ENCODE peak calls at places on chromosome 15, in four cellular contexts. A is GM12891, K is NCI-H748 treated with DMSO at 0.1 percent for 48 hours, R is Calu3. D is an unnamed sample.

GRCh38 chr15:58454950-58455401 is 23.2 kb downstream of the LIPC start:
- DNase-seq in R (no peak), A (no peak), K (peak), D (peak)

GRCh38 chr15:63456253-63456652 is 48.1 kb upstream of the USP3 start:
- DNase-seq in K (no peak), R (no peak), A (no peak), D (no peak)

GRCh38 chr15:50765202-50765967 is at the start of gene SPPL2A:
- DNase-seq in R (peak), A (peak), K (peak), D (peak)

GRCh38 chr15:74399511-74400312 is 32.3 kb upstream of the CYP11A1 start:
- DNase-seq in K (no peak), R (peak), A (no peak), D (no peak)

GRCh38 chr15:66565141-66565595 is 630 bp downstream of the LCTL start:
- DNase-seq in A (no peak), K (no peak), R (no peak), D (no peak)

GRCh38 chr15:98889930-98890695 is 117.5 kb downstream of the PGPEP1L start:
- DNase-seq in R (no peak), A (no peak), K (no peak), D (no peak)

GRCh38 chr15:60585743-60586708 is 107.1 kb upstream of the ICE2 start:
- DNase-seq in K (peak), R (peak), A (peak), D (peak)

GRCh38 chr15:97679289-97679688 is 281.2 kb upstream of the ARRDC4 start:
- DNase-seq in A (no peak), K (no peak), R (no peak), D (no peak)

GRCh38 chr15:75675579-75676404 is 28.1 kb downstream of the SNX33 start:
- DNase-seq in K (no peak), A (no peak), R (no peak), D (no peak)

GRCh38 chr15:85443046-85443445 is 62.6 kb downstream of the AKAP13 start:
- DNase-seq in K (no peak), A (no peak), R (no peak), D (no peak)

GRCh38 chr15:70050447-70050846 is 47.3 kb downstream of the TLE3 start:
- DNase-seq in K (no peak), R (no peak), A (no peak), D (no peak)

GRCh38 chr15:31352283-31352880 is 25.7 kb downstream of the KLF13 start:
- DNase-seq in A (no peak), K (no peak), R (no peak), D (no peak)

GRCh38 chr15:75801859-75802593 is 41.2 kb upstream of the UBE2Q2 start:
- DNase-seq in A (peak), R (peak), K (peak), D (peak)

GRCh38 chr15:99326235-99326634 is 75.0 kb downstream of the LRRC28 start:
- DNase-seq in A (no peak), R (no peak), K (no peak), D (no peak)

GRCh38 chr15:87952736-87953135 is 303.8 kb downstream of the NTRK3 start:
- DNase-seq in K (no peak), R (no peak), A (no peak), D (no peak)

GRCh38 chr15:44194397-44195150 is 497 bp downstream of the FRMD5 start:
- DNase-seq in A (peak), K (no peak), R (peak), D (peak)

GRCh38 chr15:78944202-78944625 is 632 bp downstream of the CTSH start:
- DNase-seq in A (no peak), R (peak), K (no peak), D (peak)

GRCh38 chr15:54960266-54960665 is 236.5 kb downstream of the RSL24D1 start:
- DNase-seq in K (no peak), R (no peak), A (no peak), D (no peak)

GRCh38 chr15:79130535-79131130 is 40.1 kb upstream of the RASGRF1 start:
- DNase-seq in A (no peak), R (no peak), K (no peak), D (no peak)

GRCh38 chr15:71634820-71635219 is 175.5 kb upstream of the NR2E3 start:
- DNase-seq in R (no peak), K (peak), A (no peak), D (no peak)

GRCh38 chr15:34367128-34368081 is at the start of gene LPCAT4:
- DNase-seq in R (peak), K (peak), A (peak), D (peak)

GRCh38 chr15:85750319-85750806 is 44.4 kb downstream of the KLHL25 start:
- DNase-seq in A (no peak), R (no peak), K (no peak), D (no peak)

GRCh38 chr15:81001180-81002003 is 669 bp downstream of the TLNRD1 start:
- DNase-seq in K (no peak), R (peak), A (no peak), D (peak)

GRCh38 chr15:60899322-60899966 is 329.7 kb downstream of the RORA start:
- DNase-seq in R (no peak), A (no peak), K (no peak), D (no peak)

GRCh38 chr15:93706881-93707280 is 524.5 kb upstream of the MCTP2 start:
- DNase-seq in K (no peak), A (no peak), R (no peak), D (no peak)

GRCh38 chr15:77568960-77569646 is 63.6 kb downstream of the LINGO1 start:
- DNase-seq in A (no peak), R (peak), K (no peak), D (no peak)

GRCh38 chr15:82197734-82198594 is 64.6 kb downstream of the EFL1 start:
- DNase-seq in A (peak), K (peak), R (peak), D (peak)

GRCh38 chr15:31013863-31014607 is 22.6 kb upstream of the MTMR10 start:
- DNase-seq in A (no peak), K (no peak), R (no peak), D (no peak)

GRCh38 chr15:42737529-42738328 is 801 bp upstream of the CDAN1 start:
- DNase-seq in K (no peak), R (peak), A (no peak), D (no peak)

GRCh38 chr15:81225161-81225671 is 28.5 kb downstream of the IL16 start:
- DNase-seq in R (no peak), K (no peak), A (no peak), D (no peak)

GRCh38 chr15:36601497-36601932 is 22.1 kb downstream of the CDIN1 start:
- DNase-seq in A (no peak), K (no peak), R (no peak), D (no peak)